ENCODE peak calls at places on chromosomes 1 and 21, in six cellular contexts. J is H1, G is IMR-90, R is mesendoderm, S is mesenchymal stem cell, O is neuronal stem cell. P is an unnamed sample.

GRCh38 chr1:166925791-166926483 is 49.4 kb downstream of the ILDR2 start:
- DNase-seq in J (no peak), G (peak), R (peak), S (peak), O (peak), P (no peak)

GRCh38 chr1:82542766-82543165 is 742.0 kb downstream of the ADGRL2 start:
- DNase-seq in J (no peak), G (no peak), R (no peak), S (no peak), O (no peak), P (no peak)

GRCh38 chr21:22791986-22792560 is 1793.9 kb downstream of the NCAM2 start:
- DNase-seq in J (no peak), G (peak), R (peak), S (peak), O (peak), P (no peak)

GRCh38 chr1:92411511-92411910 is 75.2 kb downstream of the GFI1 start:
- DNase-seq in J (no peak), G (peak), R (no peak), S (peak), O (no peak), P (no peak)

GRCh38 chr1:65009724-65010420 is 43.5 kb upstream of the JAK1 start:
- DNase-seq in J (no peak), G (no peak), R (no peak), S (no peak), O (no peak), P (no peak)

GRCh38 chr1:230842801-230843200 is 25.5 kb downstream of the C1orf198 start:
- DNase-seq in J (no peak), G (no peak), R (no peak), S (no peak), O (no peak), P (no peak)

GRCh38 chr1:6414443-6414844 is 5.3 kb downstream of the HES2 start:
- DNase-seq in J (no peak), G (peak), R (peak), S (peak), O (no peak), P (peak)

GRCh38 chr1:168136709-168137514 is at the start of gene GPR161:
- DNase-seq in J (no peak), G (peak), R (peak), S (peak), O (peak), P (peak)

GRCh38 chr1:38915352-38915948 is 26.2 kb downstream of the RHBDL2 start:
- DNase-seq in J (no peak), G (peak), R (peak), S (peak), O (no peak), P (no peak)

GRCh38 chr1:232319106-232319505 is 310.8 kb downstream of the SIPA1L2 start:
- DNase-seq in J (no peak), G (no peak), R (peak), S (no peak), O (no peak), P (no peak)

GRCh38 chr1:14968251-14968812 is 185.2 kb upstream of the TMEM51 start:
- DNase-seq in J (no peak), G (peak), R (no peak), S (peak), O (no peak), P (no peak)

GRCh38 chr1:21334214-21335087 is 44.2 kb upstream of the ECE1 start:
- DNase-seq in J (no peak), G (peak), R (peak), S (peak), O (no peak), P (peak)

GRCh38 chr1:92488832-92489231 is 2.1 kb upstream of the GFI1 start:
- DNase-seq in J (no peak), G (no peak), R (no peak), S (no peak), O (no peak), P (no peak)

GRCh38 chr1:86757272-86757984 is 53.1 kb downstream of the SH3GLB1 start:
- DNase-seq in J (no peak), G (peak), R (no peak), S (no peak), O (no peak), P (no peak)

GRCh38 chr1:9406111-9406510 is 113.4 kb downstream of the SPSB1 start:
- DNase-seq in J (no peak), G (no peak), R (no peak), S (no peak), O (no peak), P (no peak)

GRCh38 chr1:200337831-200338230 is 72.0 kb downstream of the ZNF281 start:
- DNase-seq in J (no peak), G (no peak), R (no peak), S (no peak), O (no peak), P (no peak)

GRCh38 chr21:39110431-39110830 is 72.8 kb downstream of the PSMG1 start:
- DNase-seq in J (no peak), G (peak), R (no peak), S (peak), O (no peak), P (no peak)

GRCh38 chr21:18058731-18059398 is 185.8 kb upstream of the CHODL start:
- DNase-seq in J (no peak), G (no peak), R (no peak), S (no peak), O (no peak), P (no peak)

GRCh38 chr1:44696789-44697188 is 22.3 kb downstream of the ARMH1 start:
- DNase-seq in J (no peak), G (no peak), R (no peak), S (no peak), O (no peak), P (no peak)

GRCh38 chr1:228150458-228151169 is 884 bp downstream of the GJC2 start:
- DNase-seq in J (no peak), G (peak), R (no peak), S (peak), O (no peak), P (peak)

GRCh38 chr1:42680921-42681683 is 1.1 kb upstream of the YBX1 start:
- DNase-seq in J (no peak), G (no peak), R (peak), S (peak), O (no peak), P (no peak)

GRCh38 chr1:1782399-1783221 is 4.3 kb upstream of the NADK start:
- DNase-seq in J (no peak), G (peak), R (peak), S (peak), O (no peak), P (peak)

GRCh38 chr1:52629021-52629643 is 3.8 kb upstream of the SHISAL2A start:
- DNase-seq in J (no peak), G (peak), R (peak), S (no peak), O (peak), P (peak)

GRCh38 chr1:15946546-15947381 is 29.1 kb downstream of the ZBTB17 start:
- DNase-seq in J (no peak), G (no peak), R (no peak), S (no peak), O (no peak), P (no peak)

GRCh38 chr1:153404768-153405167 is 11.6 kb upstream of the S100A7A start:
- DNase-seq in J (peak), G (no peak), R (peak), S (no peak), O (no peak), P (peak)

GRCh38 chr1:74964508-74964907 is 169.7 kb upstream of the LHX8 start:
- DNase-seq in J (no peak), G (no peak), R (no peak), S (no peak), O (no peak), P (no peak)

GRCh38 chr1:113534130-113534817 is 144.0 kb downstream of the MAGI3 start:
- DNase-seq in J (no peak), G (peak), R (peak), S (peak), O (no peak), P (no peak)

GRCh38 chr1:40949563-40949962 is 29.9 kb upstream of the CTPS1 start:
- DNase-seq in J (no peak), G (no peak), R (no peak), S (no peak), O (no peak), P (no peak)

GRCh38 chr1:92446990-92447681 is 39.6 kb downstream of the GFI1 start:
- DNase-seq in J (no peak), G (peak), R (peak), S (peak), O (no peak), P (peak)

GRCh38 chr1:218671573-218671972 is 326.4 kb downstream of the TGFB2 start:
- DNase-seq in J (no peak), G (peak), R (no peak), S (peak), O (no peak), P (no peak)

GRCh38 chr1:147083919-147084272 is 88.4 kb downstream of the PRKAB2 start:
- DNase-seq in J (no peak), G (no peak), R (no peak), S (no peak), O (no peak), P (no peak)

GRCh38 chr21:23809573-23809972 is 1797.7 kb downstream of the MRPL39 start:
- DNase-seq in J (no peak), G (no peak), R (no peak), S (no peak), O (no peak), P (no peak)

GRCh38 chr1:201096977-201097856 is 15.0 kb downstream of the CACNA1S start:
- DNase-seq in J (no peak), G (no peak), R (no peak), S (no peak), O (no peak), P (no peak)

DNA sequence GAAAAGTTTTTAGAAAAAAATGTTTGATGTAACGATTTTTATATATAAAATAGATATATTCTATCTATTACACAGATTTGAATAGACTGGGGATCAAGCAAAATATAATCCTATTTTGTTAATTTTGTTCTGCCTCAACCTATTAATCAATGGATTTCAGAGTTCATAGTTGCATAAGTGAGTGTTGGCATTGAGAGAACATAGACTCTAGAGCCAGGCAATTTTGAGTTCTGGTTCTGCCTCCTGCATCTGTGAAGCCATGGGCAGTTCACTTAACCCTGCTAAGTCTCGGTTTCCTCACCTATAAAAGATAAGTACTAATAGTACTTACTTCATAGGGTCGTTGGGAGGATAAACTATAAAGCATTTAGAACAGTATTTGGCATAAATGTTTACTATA is 13.6 kb upstream of the PKN2 start:
- DNase-seq in J (no peak), G (no peak), R (no peak), S (no peak), O (no peak), P (no peak)
- H2BK15ac ChIP-seq in J (no peak), G (no peak), R (no peak), S (no peak), O (no peak), P (no peak)

GRCh38 chr1:2942410-2942809 is 78.9 kb upstream of the ACTRT2 start:
- DNase-seq in J (no peak), G (no peak), R (no peak), S (no peak), O (no peak), P (no peak)

GRCh38 chr1:2944705-2945104 is 76.6 kb upstream of the ACTRT2 start:
- DNase-seq in J (no peak), G (no peak), R (no peak), S (no peak), O (no peak), P (no peak)

GRCh38 chr1:2945821-2946231 is 75.4 kb upstream of the ACTRT2 start:
- DNase-seq in J (no peak), G (no peak), R (no peak), S (no peak), O (no peak), P (no peak)

GRCh38 chr1:2941907-2942306 is 79.4 kb upstream of the ACTRT2 start:
- DNase-seq in J (no peak), G (no peak), R (no peak), S (no peak), O (no peak), P (no peak)

DNA sequence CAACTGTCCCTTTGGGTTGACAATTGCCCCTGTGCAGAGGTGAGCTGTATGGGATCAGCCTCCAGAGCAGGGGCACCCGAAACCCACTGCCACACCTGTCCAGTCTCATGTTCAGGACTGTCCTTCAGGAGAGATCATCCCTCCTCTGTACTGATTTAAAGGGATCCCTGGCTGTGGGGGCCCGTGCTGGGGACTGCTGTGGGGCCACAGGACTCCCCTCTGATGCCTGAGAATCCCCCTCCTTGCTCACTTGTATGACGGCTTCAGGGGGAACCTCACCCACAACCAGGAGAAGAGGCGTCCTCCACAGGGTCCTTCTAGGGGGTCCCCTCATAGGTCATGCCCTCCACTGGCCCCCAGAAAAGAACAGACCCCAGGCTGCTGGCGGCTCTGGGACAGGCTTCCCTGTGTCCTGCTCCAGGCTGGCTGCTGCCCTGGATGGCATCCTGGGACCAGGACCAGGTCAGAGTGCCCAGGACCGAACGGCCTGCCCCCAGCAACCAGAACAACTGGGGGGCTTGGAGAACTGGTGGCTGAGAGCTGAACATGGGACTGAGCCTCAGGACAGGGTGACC is 77.5 kb upstream of the ACTRT2 start:
- DNase-seq in J (no peak), G (no peak), R (no peak), S (no peak), O (no peak), P (no peak)
- H2BK15ac ChIP-seq in J (no peak), G (no peak), R (no peak), S (no peak), O (no peak), P (no peak)

DNA sequence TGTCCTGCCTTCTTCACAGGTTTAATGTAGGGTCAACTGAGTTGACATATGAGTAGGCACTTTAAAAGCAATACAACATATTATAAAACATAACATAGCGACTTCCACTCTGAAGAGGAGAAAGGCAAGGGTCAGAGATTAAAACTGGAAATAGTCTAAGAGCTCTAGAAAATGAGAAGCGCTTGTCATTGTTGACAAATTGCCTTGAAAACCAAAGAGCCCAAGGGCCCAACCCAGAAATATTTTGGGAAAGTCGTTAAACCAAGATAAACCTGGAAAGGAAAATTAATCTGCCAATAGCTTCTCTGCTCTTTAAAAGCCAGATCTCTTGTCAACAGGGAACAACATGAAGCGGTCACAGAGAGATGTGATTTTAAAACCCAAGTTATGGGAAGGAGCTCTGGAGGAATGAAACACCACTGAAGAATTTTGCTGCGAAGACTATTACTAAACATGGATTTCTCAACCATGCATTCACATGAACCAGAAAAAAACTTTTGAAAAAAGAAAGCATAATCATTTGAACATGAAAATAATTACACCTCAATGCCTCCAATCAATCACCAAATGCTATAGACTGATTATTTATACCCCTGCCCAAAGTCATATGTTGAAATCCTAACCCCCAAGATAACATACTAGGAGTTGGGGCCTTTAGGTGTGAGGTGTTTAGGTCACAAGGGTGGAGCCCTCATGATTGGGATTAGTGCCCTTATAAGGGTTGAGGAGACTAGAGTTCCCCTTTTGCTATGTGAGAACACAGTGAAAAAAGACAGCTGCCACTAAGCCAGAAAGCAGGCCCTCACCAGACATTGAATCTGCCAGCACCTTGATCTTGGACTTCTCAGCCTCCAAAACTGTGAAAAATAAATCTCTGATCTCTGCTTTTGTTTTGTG is 33.0 kb upstream of the MTF1 start:
- DNase-seq in J (no peak), G (peak), R (no peak), S (peak), O (no peak), P (no peak)
- H2BK15ac ChIP-seq in J (no peak), G (no peak), R (no peak), S (no peak), O (no peak), P (no peak)

DNA sequence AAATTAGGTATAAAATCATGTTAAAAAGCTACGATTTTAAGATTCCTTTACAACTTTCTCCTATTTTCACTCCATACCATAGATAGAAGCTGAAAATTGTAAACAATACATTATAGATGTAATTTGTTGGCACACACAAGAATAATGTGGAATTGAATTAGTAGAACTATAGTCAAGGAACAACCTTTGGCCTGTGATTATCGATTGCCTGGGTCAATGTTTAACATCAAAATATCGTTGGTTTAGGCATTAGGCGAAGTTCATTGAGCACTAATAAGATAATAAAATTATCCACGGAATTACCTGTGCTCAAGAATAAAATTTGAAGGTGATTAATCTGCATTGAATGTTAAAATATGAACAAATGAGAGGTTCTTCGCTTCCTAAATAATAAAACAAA is 455.1 kb upstream of the ZP4 start:
- DNase-seq in J (no peak), G (no peak), R (no peak), S (no peak), O (no peak), P (no peak)
- H2BK15ac ChIP-seq in J (no peak), G (no peak), R (no peak), S (no peak), O (no peak), P (no peak)

GRCh38 chr1:162224267-162224666 is 152.4 kb downstream of the SPATA46 start:
- DNase-seq in J (no peak), G (no peak), R (no peak), S (no peak), O (no peak), P (no peak)
- H2BK15ac ChIP-seq in J (no peak), G (no peak), R (no peak), S (no peak), O (no peak), P (no peak)